ENCODE peak calls at places on chromosomes 6 and 20, in nine cellular contexts. One of them, this sample, is unnamed.

GRCh38 chr6:2859325-2859700 is 17.6 kb upstream of the SERPINB1 start:
- DNase-seq in psoas muscle: no peak
- DNase-seq in H9: no peak
- DNase-seq in B cell: no peak
- DNase-seq in PC-9: no peak
- DNase-seq in mucosa of descending colon: no peak
- DNase-seq in choroid plexus epithelial cell: no peak
- DNase-seq in lower leg skin: no peak
- DNase-seq in GM12865: no peak
- DNase-seq in this sample: no peak

GRCh38 chr6:142416179-142416578 is 114.4 kb downstream of the ADGRG6 start:
- DNase-seq in B cell: no peak
- DNase-seq in choroid plexus epithelial cell: peak
- DNase-seq in lower leg skin: no peak
- DNase-seq in mucosa of descending colon: no peak
- DNase-seq in psoas muscle: no peak
- DNase-seq in H9: no peak
- DNase-seq in GM12865: no peak
- DNase-seq in PC-9: no peak
- DNase-seq in this sample: peak

GRCh38 chr6:1253816-1254215 is 58.1 kb upstream of the FOXQ1 start:
- DNase-seq in mucosa of descending colon: no peak
- DNase-seq in PC-9: no peak
- DNase-seq in H9: no peak
- DNase-seq in psoas muscle: no peak
- DNase-seq in lower leg skin: peak
- DNase-seq in GM12865: no peak
- DNase-seq in choroid plexus epithelial cell: no peak
- DNase-seq in B cell: no peak
- DNase-seq in this sample: no peak

GRCh38 chr6:2102316-2102883 is 143.0 kb downstream of the GMDS start:
- DNase-seq in GM12865: no peak
- DNase-seq in PC-9: no peak
- DNase-seq in psoas muscle: no peak
- DNase-seq in mucosa of descending colon: no peak
- DNase-seq in H9: no peak
- DNase-seq in choroid plexus epithelial cell: peak
- DNase-seq in lower leg skin: no peak
- DNase-seq in B cell: no peak
- DNase-seq in this sample: no peak

GRCh38 chr6:5626727-5627426 is 365.6 kb downstream of the FARS2 start:
- DNase-seq in PC-9: no peak
- DNase-seq in lower leg skin: no peak
- DNase-seq in GM12865: peak
- DNase-seq in H9: no peak
- DNase-seq in B cell: no peak
- DNase-seq in mucosa of descending colon: no peak
- DNase-seq in psoas muscle: no peak
- DNase-seq in choroid plexus epithelial cell: no peak
- DNase-seq in this sample: no peak

GRCh38 chr6:111740506-111740905 is 132.7 kb downstream of the FYN start:
- DNase-seq in psoas muscle: no peak
- DNase-seq in PC-9: no peak
- DNase-seq in choroid plexus epithelial cell: no peak
- DNase-seq in H9: no peak
- DNase-seq in GM12865: peak
- DNase-seq in B cell: no peak
- DNase-seq in lower leg skin: no peak
- DNase-seq in mucosa of descending colon: no peak
- DNase-seq in this sample: no peak

GRCh38 chr6:169843991-169844390 is 92.6 kb downstream of the ERMARD start:
- DNase-seq in GM12865: no peak
- DNase-seq in PC-9: no peak
- DNase-seq in H9: peak
- DNase-seq in B cell: no peak
- DNase-seq in choroid plexus epithelial cell: no peak
- DNase-seq in lower leg skin: peak
- DNase-seq in mucosa of descending colon: no peak
- DNase-seq in psoas muscle: no peak
- DNase-seq in this sample: no peak

GRCh38 chr6:128208078-128208477 is 307.2 kb upstream of the THEMIS start:
- DNase-seq in H9: no peak
- DNase-seq in lower leg skin: no peak
- DNase-seq in choroid plexus epithelial cell: peak
- DNase-seq in GM12865: no peak
- DNase-seq in PC-9: no peak
- DNase-seq in psoas muscle: no peak
- DNase-seq in mucosa of descending colon: no peak
- DNase-seq in B cell: no peak
- DNase-seq in this sample: no peak

GRCh38 chr6:89357390-89357789 is 4.9 kb upstream of the UBE2J1 start:
- DNase-seq in choroid plexus epithelial cell: no peak
- DNase-seq in psoas muscle: no peak
- DNase-seq in H9: no peak
- DNase-seq in mucosa of descending colon: no peak
- DNase-seq in PC-9: no peak
- DNase-seq in lower leg skin: no peak
- DNase-seq in GM12865: peak
- DNase-seq in B cell: peak
- DNase-seq in this sample: no peak

GRCh38 chr20:23248524-23248923 is 102.1 kb upstream of the NXT1 start:
- DNase-seq in PC-9: no peak
- DNase-seq in H9: no peak
- DNase-seq in mucosa of descending colon: no peak
- DNase-seq in GM12865: no peak
- DNase-seq in choroid plexus epithelial cell: peak
- DNase-seq in psoas muscle: no peak
- DNase-seq in lower leg skin: no peak
- DNase-seq in B cell: no peak
- DNase-seq in this sample: no peak

GRCh38 chr20:40564997-40565680 is 123.9 kb downstream of the MAFB start:
- DNase-seq in mucosa of descending colon: no peak
- DNase-seq in B cell: no peak
- DNase-seq in psoas muscle: no peak
- DNase-seq in H9: no peak
- DNase-seq in choroid plexus epithelial cell: peak
- DNase-seq in GM12865: no peak
- DNase-seq in PC-9: no peak
- DNase-seq in lower leg skin: no peak
- DNase-seq in this sample: peak

GRCh38 chr6:85403331-85404015 is 46.4 kb upstream of the NT5E start:
- DNase-seq in H9: no peak
- DNase-seq in GM12865: no peak
- DNase-seq in lower leg skin: no peak
- DNase-seq in B cell: no peak
- DNase-seq in PC-9: no peak
- DNase-seq in choroid plexus epithelial cell: peak
- DNase-seq in psoas muscle: no peak
- DNase-seq in mucosa of descending colon: no peak
- DNase-seq in this sample: peak

GRCh38 chr20:750801-751200 is 17.5 kb downstream of the SLC52A3 start:
- DNase-seq in PC-9: no peak
- DNase-seq in H9: no peak
- DNase-seq in psoas muscle: no peak
- DNase-seq in choroid plexus epithelial cell: peak
- DNase-seq in mucosa of descending colon: no peak
- DNase-seq in GM12865: no peak
- DNase-seq in B cell: no peak
- DNase-seq in lower leg skin: no peak
- DNase-seq in this sample: no peak

GRCh38 chr6:89494131-89494793 is 61.3 kb downstream of the ANKRD6 start:
- DNase-seq in PC-9: no peak
- DNase-seq in GM12865: peak
- DNase-seq in B cell: no peak
- DNase-seq in mucosa of descending colon: no peak
- DNase-seq in choroid plexus epithelial cell: no peak
- DNase-seq in psoas muscle: no peak
- DNase-seq in H9: peak
- DNase-seq in lower leg skin: no peak
- DNase-seq in this sample: no peak

GRCh38 chr20:49583669-49584417 is 15.9 kb upstream of the PTGIS start:
- DNase-seq in psoas muscle: peak
- DNase-seq in lower leg skin: peak
- DNase-seq in mucosa of descending colon: no peak
- DNase-seq in choroid plexus epithelial cell: peak
- DNase-seq in PC-9: peak
- DNase-seq in B cell: no peak
- DNase-seq in H9: no peak
- DNase-seq in GM12865: no peak
- DNase-seq in this sample: no peak

GRCh38 chr6:134813146-134813545 is 136.8 kb downstream of the ALDH8A1 start:
- DNase-seq in GM12865: no peak
- DNase-seq in choroid plexus epithelial cell: peak
- DNase-seq in lower leg skin: no peak
- DNase-seq in PC-9: no peak
- DNase-seq in psoas muscle: no peak
- DNase-seq in H9: no peak
- DNase-seq in mucosa of descending colon: no peak
- DNase-seq in B cell: no peak
- DNase-seq in this sample: no peak

GRCh38 chr20:60078351-60079250 is 120.4 kb downstream of the CDH26 start:
- DNase-seq in psoas muscle: no peak
- DNase-seq in mucosa of descending colon: no peak
- DNase-seq in B cell: no peak
- DNase-seq in H9: no peak
- DNase-seq in choroid plexus epithelial cell: no peak
- DNase-seq in PC-9: peak
- DNase-seq in lower leg skin: peak
- DNase-seq in GM12865: no peak
- DNase-seq in this sample: no peak

GRCh38 chr6:52596371-52597028 is 19.6 kb upstream of the TRAM2 start:
- DNase-seq in B cell: no peak
- DNase-seq in choroid plexus epithelial cell: peak
- DNase-seq in PC-9: no peak
- DNase-seq in lower leg skin: no peak
- DNase-seq in H9: no peak
- DNase-seq in GM12865: no peak
- DNase-seq in mucosa of descending colon: no peak
- DNase-seq in psoas muscle: no peak
- DNase-seq in this sample: no peak
- TF ChIP-seq CTCF in B cell: no peak
- TF ChIP-seq CTCF in choroid plexus epithelial cell: no peak
- TF ChIP-seq CTCF in PC-9: no peak
- TF ChIP-seq CTCF in lower leg skin: no peak
- TF ChIP-seq CTCF in H9: no peak
- TF ChIP-seq CTCF in GM12865: no peak
- TF ChIP-seq CTCF in mucosa of descending colon: no peak
- TF ChIP-seq CTCF in psoas muscle: no peak
- TF ChIP-seq CTCF in this sample: no peak

DNA sequence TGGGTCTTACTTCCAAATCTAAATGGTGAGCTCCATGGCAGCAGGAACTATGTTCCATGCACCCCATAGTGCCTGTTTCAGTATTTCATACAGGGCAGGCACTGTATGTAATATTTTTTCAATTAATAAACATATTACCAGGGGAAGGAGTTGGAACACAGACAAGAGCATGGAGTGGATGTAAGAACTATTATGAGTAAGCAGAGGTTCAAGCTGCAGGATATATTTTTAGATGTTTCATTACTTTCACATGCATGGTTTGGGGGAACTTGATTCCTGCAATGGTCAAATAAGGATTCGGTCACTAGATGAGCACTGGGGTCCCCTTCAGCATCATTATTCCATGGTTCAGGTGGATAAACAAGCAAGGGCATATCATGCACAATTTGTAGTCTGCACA is 108.2 kb downstream of the KIF13A start:
- DNase-seq in psoas muscle: no peak
- DNase-seq in PC-9: no peak
- DNase-seq in H9: no peak
- DNase-seq in GM12865: no peak
- DNase-seq in B cell: no peak
- DNase-seq in choroid plexus epithelial cell: peak
- DNase-seq in mucosa of descending colon: no peak
- DNase-seq in lower leg skin: no peak
- DNase-seq in this sample: no peak
- TF ChIP-seq CTCF in psoas muscle: no peak
- TF ChIP-seq CTCF in PC-9: no peak
- TF ChIP-seq CTCF in H9: no peak
- TF ChIP-seq CTCF in GM12865: no peak
- TF ChIP-seq CTCF in B cell: no peak
- TF ChIP-seq CTCF in choroid plexus epithelial cell: no peak
- TF ChIP-seq CTCF in mucosa of descending colon: no peak
- TF ChIP-seq CTCF in lower leg skin: no peak
- TF ChIP-seq CTCF in this sample: no peak

DNA sequence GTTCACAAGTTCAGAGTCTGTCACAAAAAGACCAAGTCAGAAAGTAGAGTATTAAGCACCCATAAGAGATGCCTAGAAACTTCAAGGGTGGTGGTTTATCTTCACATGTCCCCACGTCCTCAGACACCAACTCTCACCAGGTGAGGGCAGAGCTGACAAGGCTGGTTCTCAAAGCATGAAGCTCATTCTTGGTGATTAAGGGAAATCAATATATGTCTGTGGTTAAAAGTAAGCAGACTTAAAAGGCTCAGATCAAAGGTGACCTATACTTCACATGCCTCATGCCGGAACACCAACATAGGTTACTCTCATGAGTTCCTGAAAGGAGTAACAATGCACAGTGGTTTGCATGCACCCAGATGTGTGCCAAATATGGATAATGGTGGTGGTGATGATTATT is 27.0 kb downstream of the IL17A start:
- DNase-seq in lower leg skin: no peak
- DNase-seq in B cell: no peak
- DNase-seq in PC-9: no peak
- DNase-seq in choroid plexus epithelial cell: no peak
- DNase-seq in GM12865: peak
- DNase-seq in psoas muscle: no peak
- DNase-seq in H9: no peak
- DNase-seq in mucosa of descending colon: no peak
- DNase-seq in this sample: no peak
- TF ChIP-seq CTCF in lower leg skin: no peak
- TF ChIP-seq CTCF in B cell: no peak
- TF ChIP-seq CTCF in PC-9: no peak
- TF ChIP-seq CTCF in choroid plexus epithelial cell: no peak
- TF ChIP-seq CTCF in GM12865: no peak
- TF ChIP-seq CTCF in psoas muscle: no peak
- TF ChIP-seq CTCF in H9: no peak
- TF ChIP-seq CTCF in mucosa of descending colon: no peak
- TF ChIP-seq CTCF in this sample: peak

GRCh38 chr20:6559791-6560190 is 207.7 kb upstream of the BMP2 start:
- DNase-seq in B cell: no peak
- DNase-seq in mucosa of descending colon: no peak
- DNase-seq in H9: no peak
- DNase-seq in choroid plexus epithelial cell: peak
- DNase-seq in PC-9: no peak
- DNase-seq in lower leg skin: no peak
- DNase-seq in GM12865: no peak
- DNase-seq in psoas muscle: no peak
- DNase-seq in this sample: no peak

GRCh38 chr20:6562111-6562510 is 205.4 kb upstream of the BMP2 start:
- DNase-seq in PC-9: no peak
- DNase-seq in mucosa of descending colon: no peak
- DNase-seq in B cell: no peak
- DNase-seq in choroid plexus epithelial cell: peak
- DNase-seq in psoas muscle: no peak
- DNase-seq in H9: no peak
- DNase-seq in GM12865: no peak
- DNase-seq in lower leg skin: no peak
- DNase-seq in this sample: no peak

GRCh38 chr20:6560978-6561377 is 206.5 kb upstream of the BMP2 start:
- DNase-seq in lower leg skin: no peak
- DNase-seq in H9: no peak
- DNase-seq in GM12865: no peak
- DNase-seq in mucosa of descending colon: no peak
- DNase-seq in PC-9: no peak
- DNase-seq in choroid plexus epithelial cell: peak
- DNase-seq in B cell: no peak
- DNase-seq in psoas muscle: no peak
- DNase-seq in this sample: no peak

GRCh38 chr20:6558361-6558760 is 209.1 kb upstream of the BMP2 start:
- DNase-seq in psoas muscle: no peak
- DNase-seq in mucosa of descending colon: no peak
- DNase-seq in GM12865: no peak
- DNase-seq in B cell: no peak
- DNase-seq in H9: no peak
- DNase-seq in lower leg skin: no peak
- DNase-seq in choroid plexus epithelial cell: no peak
- DNase-seq in PC-9: no peak
- DNase-seq in this sample: no peak
- TF ChIP-seq CTCF in psoas muscle: no peak
- TF ChIP-seq CTCF in mucosa of descending colon: no peak
- TF ChIP-seq CTCF in GM12865: no peak
- TF ChIP-seq CTCF in B cell: no peak
- TF ChIP-seq CTCF in H9: peak
- TF ChIP-seq CTCF in lower leg skin: no peak
- TF ChIP-seq CTCF in choroid plexus epithelial cell: peak
- TF ChIP-seq CTCF in PC-9: no peak
- TF ChIP-seq CTCF in this sample: peak

This sample was measured in epithelial cell of proximal tubule.